ENCODE peak calls at places on chromosomes 13 and 19, in six cellular contexts. W is lower leg skin, M is fibroblast of lung, Y is astrocyte of the spinal cord, C is K562, J is choroid plexus epithelial cell. A is an unnamed sample.

GRCh38 chr13:48731957-48732569 is 78.3 kb downstream of the CYSLTR2 start:
- DNase-seq in W (no peak), M (no peak), Y (no peak), C (peak), J (peak), A (peak)

GRCh38 chr19:39070888-39071287 is 13.3 kb upstream of the ACP7 start:
- DNase-seq in W (no peak), M (no peak), Y (peak), C (no peak), J (peak), A (no peak)

GRCh38 chr13:108902557-108903155 is 273.2 kb downstream of the MYO16 start:
- DNase-seq in W (no peak), M (no peak), Y (no peak), C (no peak), J (peak), A (no peak)

GRCh38 chr13:114002771-114003321 is 29.0 kb upstream of the C13orf46 start:
- DNase-seq in W (no peak), M (no peak), Y (no peak), C (no peak), J (no peak), A (no peak)

GRCh38 chr13:41457589-41458186 is 338 bp downstream of the RGCC start:
- DNase-seq in W (no peak), M (no peak), Y (no peak), C (peak), J (no peak), A (no peak)

GRCh38 chr19:11539495-11540365 is 1.1 kb downstream of the CNN1 start:
- DNase-seq in W (no peak), M (peak), Y (no peak), C (peak), J (peak), A (no peak)

GRCh38 chr19:55857149-55857548 is 20.8 kb downstream of the NLRP4 start:
- DNase-seq in W (no peak), M (no peak), Y (no peak), C (no peak), J (no peak), A (no peak)

GRCh38 chr13:113204378-113204734 is 4.1 kb downstream of the PCID2 start:
- DNase-seq in W (no peak), M (no peak), Y (no peak), C (no peak), J (no peak), A (no peak)

GRCh38 chr13:39656325-39656677 is 839 bp downstream of the COG6 start:
- DNase-seq in W (no peak), M (peak), Y (peak), C (no peak), J (peak), A (no peak)

GRCh38 chr19:932647-933552 is 7.1 kb downstream of the ARID3A start:
- DNase-seq in W (peak), M (peak), Y (peak), C (no peak), J (peak), A (no peak)

GRCh38 chr13:50697746-50698526 is 145.6 kb downstream of the DLEU7 start:
- DNase-seq in W (no peak), M (no peak), Y (no peak), C (no peak), J (no peak), A (no peak)

GRCh38 chr13:106117035-106117434 is 418.4 kb downstream of the EFNB2 start:
- DNase-seq in W (no peak), M (peak), Y (peak), C (no peak), J (peak), A (no peak)

GRCh38 chr13:75330770-75331169 is 151.2 kb downstream of the TBC1D4 start:
- DNase-seq in W (no peak), M (no peak), Y (no peak), C (no peak), J (no peak), A (no peak)

GRCh38 chr19:8335343-8336071 is 7.6 kb downstream of the KANK3 start:
- DNase-seq in W (no peak), M (no peak), Y (no peak), C (no peak), J (no peak), A (no peak)

GRCh38 chr13:108780706-108781105 is 151.3 kb downstream of the MYO16 start:
- DNase-seq in W (no peak), M (no peak), Y (no peak), C (no peak), J (no peak), A (no peak)

GRCh38 chr19:2289714-2290435 is 7.9 kb upstream of the PEAK3 start:
- DNase-seq in W (no peak), M (no peak), Y (no peak), C (peak), J (no peak), A (no peak)

GRCh38 chr13:91664036-91664435 is 265.6 kb downstream of the GPC5 start:
- DNase-seq in W (no peak), M (no peak), Y (no peak), C (no peak), J (no peak), A (no peak)

GRCh38 chr19:22831211-22831610 is 880 bp upstream of the ZNF723 start:
- DNase-seq in W (peak), M (no peak), Y (no peak), C (no peak), J (no peak), A (no peak)

GRCh38 chr13:27362064-27362751 is 62.2 kb upstream of the GTF3A start:
- DNase-seq in W (peak), M (peak), Y (peak), C (peak), J (peak), A (peak)

GRCh38 chr13:31242935-31243334 is 43.2 kb downstream of the B3GLCT start:
- DNase-seq in W (no peak), M (peak), Y (no peak), C (no peak), J (peak), A (no peak)

GRCh38 chr13:60981407-60981806 is 434.2 kb downstream of the PCDH20 start:
- DNase-seq in W (no peak), M (no peak), Y (no peak), C (no peak), J (no peak), A (no peak)

GRCh38 chr13:104014803-104015645 is 948.8 kb upstream of the SLC10A2 start:
- DNase-seq in W (no peak), M (peak), Y (peak), C (no peak), J (peak), A (no peak)

GRCh38 chr13:75946746-75947397 is 310.7 kb downstream of the LMO7 start:
- DNase-seq in W (no peak), M (no peak), Y (no peak), C (no peak), J (no peak), A (no peak)

GRCh38 chr13:62049992-62050391 is 634.3 kb upstream of the PCDH20 start:
- DNase-seq in W (no peak), M (no peak), Y (no peak), C (no peak), J (no peak), A (no peak)

DNA sequence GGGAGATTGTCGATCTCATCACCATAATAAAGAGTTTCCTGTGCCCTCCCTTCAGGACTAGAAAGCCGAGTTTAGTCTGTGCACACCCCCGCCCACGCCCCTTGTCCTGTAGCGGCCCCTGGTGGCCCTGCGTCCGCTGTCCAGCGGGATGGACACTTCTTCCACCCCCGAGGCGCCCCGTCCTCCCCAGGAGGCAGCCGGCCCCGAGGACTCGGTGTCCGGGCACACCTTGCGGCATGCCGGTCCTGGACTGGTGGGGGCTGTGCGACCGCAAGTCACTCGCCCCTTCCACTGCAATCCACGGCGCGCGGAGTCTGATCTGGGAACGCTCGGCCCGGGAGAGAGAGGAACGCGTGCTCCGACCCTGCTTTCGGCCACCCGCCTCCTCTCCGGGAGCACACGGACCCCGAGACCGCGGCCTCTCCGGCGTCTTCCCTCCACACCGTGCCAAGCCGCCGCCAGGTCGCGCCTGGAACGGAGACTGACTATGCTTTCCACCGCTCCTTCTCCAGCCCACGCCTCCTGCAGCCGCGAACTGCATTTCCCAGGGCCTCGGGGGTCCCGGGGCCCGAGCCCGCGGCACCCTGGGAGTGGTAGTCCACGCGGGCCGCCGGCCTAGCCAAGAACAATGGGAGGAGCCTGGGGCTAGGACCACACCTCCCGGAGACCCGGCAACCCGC is 678 bp upstream of the KMT2B start:
- DNase-seq in W (peak), M (peak), Y (peak), C (peak), J (peak), A (peak)
- TF ChIP-seq CTCF in W (no peak), M (peak), Y (peak), C (peak), J (peak), A (peak)

DNA sequence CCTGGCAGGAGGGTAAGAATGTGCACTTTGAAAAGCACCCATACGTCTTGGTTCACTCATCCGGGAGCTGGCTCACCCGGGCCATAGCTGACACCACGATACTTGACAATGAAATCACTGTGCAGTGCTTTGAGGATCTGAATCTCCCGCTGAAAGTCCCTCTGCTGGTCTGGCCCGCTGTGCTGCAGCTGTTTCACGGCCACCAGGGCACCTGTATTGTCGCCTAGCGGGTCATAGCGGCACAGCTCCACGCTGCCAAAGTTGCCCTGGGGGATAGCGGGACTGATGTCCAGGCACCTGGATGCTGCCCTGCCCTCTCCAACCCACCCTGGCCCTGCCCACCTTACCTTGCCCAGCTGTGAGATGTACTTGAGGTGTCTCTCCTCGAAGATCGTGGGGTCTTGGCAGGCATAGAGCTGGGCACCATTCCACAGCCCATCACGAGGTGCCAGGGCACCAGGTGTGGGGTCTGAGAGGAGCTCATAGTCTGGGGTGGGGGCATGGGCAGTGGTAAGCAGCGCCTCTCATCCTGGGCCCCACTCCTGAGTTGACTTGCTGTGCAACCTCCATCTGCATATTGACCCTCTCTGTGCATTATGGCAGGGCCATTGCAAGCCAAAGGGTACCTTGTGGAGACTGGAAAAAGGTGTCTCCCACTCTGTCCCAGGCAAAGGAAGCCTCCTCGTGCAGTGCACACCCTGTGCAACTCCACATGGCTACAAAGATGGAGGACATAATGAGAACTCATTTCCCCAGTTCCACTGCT is 11.3 kb upstream of the INSL3 start:
- DNase-seq in W (no peak), M (no peak), Y (no peak), C (no peak), J (no peak), A (no peak)
- TF ChIP-seq CTCF in W (no peak), M (no peak), Y (no peak), C (no peak), J (no peak), A (no peak)

GRCh38 chr19:41226053-41226873 is 7.2 kb downstream of the AXL start:
- DNase-seq in W (peak), M (peak), Y (peak), C (peak), J (peak), A (peak)
- TF ChIP-seq CTCF in W (no peak), M (no peak), Y (no peak), C (no peak), J (peak), A (peak)

DNA sequence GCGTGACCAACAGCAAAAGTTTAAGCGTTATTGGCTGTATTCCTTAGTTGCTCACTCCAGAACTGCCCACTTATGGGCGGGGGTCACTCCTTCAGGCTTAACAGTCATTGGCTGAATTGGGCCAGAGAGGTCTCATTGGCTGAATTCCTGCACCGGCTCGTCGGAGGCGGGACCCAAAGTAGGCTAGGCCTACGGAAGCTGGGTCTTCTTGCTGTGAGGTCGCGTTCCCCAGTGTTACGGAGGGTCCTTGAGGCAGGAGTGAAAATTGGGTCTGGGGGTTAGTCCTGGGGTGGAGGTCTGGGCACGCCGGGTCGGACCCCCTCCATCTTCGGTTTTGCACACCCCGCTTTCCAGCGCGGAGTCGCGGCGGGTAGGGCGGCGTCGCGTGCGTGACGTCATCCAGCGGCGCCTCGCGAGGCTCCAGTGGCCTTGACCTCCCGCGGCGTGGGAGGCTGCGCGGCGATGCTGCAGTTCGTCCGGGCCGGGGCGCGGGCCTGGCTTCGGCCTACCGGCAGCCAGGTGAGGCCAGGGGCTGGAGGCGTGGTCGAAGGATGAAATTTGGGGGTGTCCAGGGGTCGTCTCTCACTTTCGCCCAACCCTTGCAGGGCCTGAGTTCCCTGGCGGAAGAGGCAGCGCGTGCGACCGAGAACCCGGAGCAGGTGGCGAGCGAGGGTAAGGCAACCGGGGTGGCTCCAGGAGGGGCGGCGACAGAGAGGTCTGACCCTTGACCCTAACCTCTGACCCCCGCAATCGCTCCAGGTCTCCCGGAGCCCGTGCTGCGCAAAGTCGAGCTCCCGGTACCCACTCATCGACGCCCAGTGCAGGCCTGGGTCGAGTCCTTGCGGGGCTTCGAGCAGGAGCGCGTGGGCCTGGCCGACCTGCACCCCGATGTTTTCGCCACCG is at the start of gene MRPL4:
- DNase-seq in W (peak), M (peak), Y (peak), C (peak), J (peak), A (peak)
- TF ChIP-seq CTCF in W (no peak), M (no peak), Y (no peak), C (no peak), J (no peak), A (no peak)

GRCh38 chr13:99605417-99606321 is 104.4 kb downstream of the TM9SF2 start:
- DNase-seq in W (peak), M (no peak), Y (no peak), C (peak), J (no peak), A (peak)
- TF ChIP-seq CTCF in W (no peak), M (peak), Y (peak), C (peak), J (peak), A (peak)

GRCh38 chr13:111429064-111429558 is 108.7 kb downstream of the TEX29 start:
- DNase-seq in W (no peak), M (peak), Y (peak), C (peak), J (peak), A (peak)
- TF ChIP-seq CTCF in W (no peak), M (peak), Y (peak), C (peak), J (peak), A (peak)

DNA sequence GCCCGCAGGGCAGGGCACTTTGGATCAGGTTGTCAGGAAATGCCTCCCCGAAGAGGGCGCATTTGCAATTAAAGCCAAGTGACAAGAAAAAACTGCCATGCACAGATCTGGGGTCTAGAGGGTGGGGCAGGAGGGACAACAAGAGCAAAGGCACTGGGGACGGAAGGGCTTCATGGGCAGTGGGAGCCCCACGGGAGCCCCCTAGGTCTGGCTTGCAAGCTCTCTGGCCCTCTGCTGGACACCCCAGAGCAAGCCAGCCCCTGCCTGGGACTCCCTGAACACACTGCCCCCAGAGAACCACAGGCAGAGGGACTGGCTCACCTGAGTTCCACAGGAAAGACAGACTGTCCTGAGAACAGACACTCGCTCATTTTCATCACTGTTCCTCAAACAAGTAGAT is 30.2 kb upstream of the C19orf12 start:
- DNase-seq in W (no peak), M (no peak), Y (no peak), C (peak), J (peak), A (no peak)
- TF ChIP-seq CTCF in W (no peak), M (peak), Y (peak), C (peak), J (peak), A (peak)

GRCh38 chr19:42269518-42270345 is 680 bp downstream of the CIC start:
- DNase-seq in W (no peak), M (no peak), Y (no peak), C (no peak), J (no peak), A (no peak)

GRCh38 chr19:42270346-42271044 is 1.4 kb downstream of the CIC start:
- DNase-seq in W (no peak), M (peak), Y (peak), C (no peak), J (peak), A (no peak)

GRCh38 chr19:42267644-42268141 is 1.4 kb upstream of the CIC start:
- DNase-seq in W (no peak), M (no peak), Y (no peak), C (no peak), J (peak), A (no peak)

GRCh38 chr19:42268704-42269517 is at the start of gene CIC:
- DNase-seq in W (peak), M (peak), Y (peak), C (peak), J (peak), A (peak)

GRCh38 chr19:42268142-42268703 is 829 bp upstream of the CIC start:
- DNase-seq in W (peak), M (peak), Y (peak), C (peak), J (peak), A (peak)
- TF ChIP-seq CTCF in W (no peak), M (no peak), Y (no peak), C (no peak), J (no peak), A (no peak)

GRCh38 chr19:18426416-18426767 is 7.2 kb downstream of the SSBP4 start:
- DNase-seq in W (no peak), M (no peak), Y (no peak), C (no peak), J (no peak), A (no peak)

GRCh38 chr19:18427080-18427751 is 8.0 kb downstream of the SSBP4 start:
- DNase-seq in W (no peak), M (no peak), Y (no peak), C (no peak), J (no peak), A (no peak)

GRCh38 chr19:18424122-18424889 is 5.1 kb downstream of the SSBP4 start:
- DNase-seq in W (no peak), M (no peak), Y (no peak), C (no peak), J (no peak), A (no peak)

GRCh38 chr19:18424890-18425514 is 5.8 kb downstream of the SSBP4 start:
- DNase-seq in W (no peak), M (no peak), Y (no peak), C (no peak), J (no peak), A (no peak)

GRCh38 chr19:18425515-18426415 is 6.6 kb downstream of the SSBP4 start:
- DNase-seq in W (no peak), M (peak), Y (peak), C (no peak), J (peak), A (no peak)
- TF ChIP-seq CTCF in W (no peak), M (no peak), Y (peak), C (no peak), J (no peak), A (no peak)

A was measured in progenitor cell of endocrine pancreas.